ENCODE peak calls at places on chromosomes 13 and 19, in five cellular contexts. C, Z, L, Y and E are unnamed samples.

GRCh38 chr19:18894254-18895037 is 1.5 kb downstream of the CERS1 start:
- DNase-seq in L (peak), C (peak), Z (no peak), Y (no peak), E (peak)

GRCh38 chr19:51751655-51752054 is at the start of gene FPR1:
- DNase-seq in Z (peak), C (no peak), L (no peak), Y (peak), E (no peak)

GRCh38 chr13:95641291-95641811 is 3.2 kb downstream of the DZIP1 start:
- DNase-seq in Z (no peak), Y (no peak), C (peak), L (peak), E (no peak)

GRCh38 chr13:21176982-21177284 is 475 bp downstream of the MRPL57 start:
- DNase-seq in L (no peak), Y (no peak), C (no peak), Z (no peak), E (no peak)

GRCh38 chr19:48969276-48970138 is 4.4 kb downstream of the FTL start:
- DNase-seq in C (no peak), L (peak), Z (peak), Y (no peak), E (no peak)

GRCh38 chr13:101838305-101838835 is 385.9 kb downstream of the ITGBL1 start:
- DNase-seq in L (no peak), Z (no peak), Y (peak), C (no peak), E (no peak)

GRCh38 chr19:23203841-23204344 is 46.3 kb downstream of the ZNF724 start:
- DNase-seq in C (no peak), L (peak), Y (no peak), Z (no peak), E (no peak)

GRCh38 chr19:1183543-1184172 is 9.6 kb upstream of the SBNO2 start:
- DNase-seq in Y (peak), Z (no peak), L (no peak), C (no peak), E (peak)

GRCh38 chr13:103788061-103788652 is 721.9 kb upstream of the SLC10A2 start:
- DNase-seq in Z (no peak), L (peak), C (no peak), Y (peak), E (no peak)

GRCh38 chr19:30596813-30597399 is 224.7 kb downstream of the ZNF536 start:
- DNase-seq in L (peak), C (peak), Z (no peak), Y (no peak), E (no peak)

GRCh38 chr19:41353466-41354342 is at the start of gene TGFB1:
- DNase-seq in C (peak), L (peak), Y (peak), Z (peak), E (peak)

GRCh38 chr19:41354343-41354974 is 737 bp upstream of the TGFB1 start:
- DNase-seq in L (no peak), Z (no peak), Y (no peak), C (no peak), E (no peak)

GRCh38 chr19:41351339-41352245 is 2.1 kb downstream of the TGFB1 start:
- DNase-seq in Y (peak), C (peak), Z (peak), L (peak), E (peak)

GRCh38 chr19:41352279-41352608 is 1.5 kb downstream of the TGFB1 start:
- DNase-seq in Z (no peak), Y (no peak), C (no peak), L (no peak), E (no peak)

DNA sequence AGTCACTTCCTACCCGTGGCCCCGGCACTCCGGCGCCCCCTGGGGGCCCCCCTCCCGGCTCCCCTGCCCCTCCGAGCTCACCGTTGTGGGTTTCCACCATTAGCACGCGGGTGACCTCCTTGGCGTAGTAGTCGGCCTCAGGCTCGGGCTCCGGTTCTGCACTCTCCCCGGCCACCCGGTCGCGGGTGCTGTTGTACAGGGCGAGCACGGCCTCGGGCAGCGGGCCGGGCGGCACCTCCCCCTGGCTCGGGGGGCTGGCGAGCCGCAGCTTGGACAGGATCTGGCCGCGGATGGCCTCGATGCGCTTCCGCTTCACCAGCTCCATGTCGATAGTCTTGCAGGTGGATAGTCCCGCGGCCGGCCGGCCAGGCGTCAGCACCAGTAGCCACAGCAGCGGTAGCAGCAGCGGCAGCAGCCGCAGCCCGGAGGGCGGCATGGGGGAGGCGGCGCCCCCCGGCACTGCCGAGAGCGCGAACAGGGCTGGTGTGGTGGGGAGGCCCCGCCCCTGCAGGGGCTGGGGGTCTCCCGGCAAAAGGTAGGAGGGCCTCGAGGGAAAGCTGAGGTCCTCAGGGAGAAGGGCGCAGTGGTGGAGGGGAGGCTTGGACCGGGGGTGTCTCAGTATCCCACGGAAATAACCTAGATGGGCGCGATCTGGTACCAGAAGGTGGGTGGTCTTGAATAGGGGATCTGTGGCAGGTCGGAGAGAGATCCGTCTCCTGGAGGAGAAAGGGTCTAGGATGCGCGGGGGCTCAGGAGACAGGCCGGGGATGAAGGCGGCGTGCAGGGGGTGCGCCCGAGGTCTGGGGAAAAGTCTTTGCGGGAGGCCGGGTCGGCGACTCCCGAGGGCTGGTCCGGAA is 885 bp downstream of the TGFB1 start:
- DNase-seq in L (peak), Y (peak), C (peak), Z (peak), E (peak)
- TF ChIP-seq EZH2phosphoT487 in L (no peak), Y (no peak), C (peak), Z (no peak), E (no peak)

DNA sequence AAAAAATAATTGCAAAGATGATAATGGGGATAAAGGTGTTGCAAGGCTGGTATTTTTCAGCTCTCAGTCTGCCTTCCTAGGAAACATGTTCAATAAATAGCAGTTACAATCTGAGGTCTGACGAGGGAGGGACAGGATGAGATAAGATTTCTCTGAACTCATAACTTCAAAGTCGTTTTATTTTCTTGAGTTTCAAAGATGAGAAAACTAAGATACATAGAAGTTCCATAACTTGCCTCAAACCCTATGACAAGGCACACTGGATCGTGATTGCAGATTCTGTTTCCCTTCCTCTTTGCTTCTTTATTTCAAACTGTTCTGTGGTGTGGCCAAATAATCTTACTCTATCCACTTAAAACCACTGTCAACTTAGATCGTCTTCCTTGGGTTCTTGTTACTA is 327.2 kb downstream of the GPC5 start:
- DNase-seq in Y (no peak), L (no peak), C (no peak), Z (no peak), E (no peak)
- TF ChIP-seq EZH2phosphoT487 in Y (no peak), L (no peak), C (no peak), Z (no peak), E (no peak)

DNA sequence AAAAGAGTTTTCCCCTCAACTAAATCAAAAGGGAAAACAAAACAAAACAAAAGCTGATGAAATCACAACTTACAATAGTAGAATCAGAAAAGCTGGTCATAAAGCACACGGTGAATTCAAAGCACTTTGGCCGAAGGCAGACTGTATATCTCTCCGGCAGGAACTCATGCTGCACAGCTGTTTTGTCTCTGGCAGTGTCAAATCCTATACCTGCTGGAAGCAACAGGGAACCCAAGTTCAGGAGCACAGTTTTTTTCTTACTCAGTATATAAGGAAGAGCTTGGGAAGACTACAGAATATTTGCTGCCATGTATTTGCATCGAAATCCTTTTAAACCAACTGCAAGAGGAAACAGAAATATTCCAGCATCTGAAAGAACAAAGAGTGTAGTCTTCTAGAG is 213.7 kb downstream of the RFC3 start:
- DNase-seq in Y (no peak), Z (no peak), L (no peak), C (no peak), E (no peak)
- TF ChIP-seq EZH2phosphoT487 in Y (no peak), Z (no peak), L (no peak), C (no peak), E (no peak)

DNA sequence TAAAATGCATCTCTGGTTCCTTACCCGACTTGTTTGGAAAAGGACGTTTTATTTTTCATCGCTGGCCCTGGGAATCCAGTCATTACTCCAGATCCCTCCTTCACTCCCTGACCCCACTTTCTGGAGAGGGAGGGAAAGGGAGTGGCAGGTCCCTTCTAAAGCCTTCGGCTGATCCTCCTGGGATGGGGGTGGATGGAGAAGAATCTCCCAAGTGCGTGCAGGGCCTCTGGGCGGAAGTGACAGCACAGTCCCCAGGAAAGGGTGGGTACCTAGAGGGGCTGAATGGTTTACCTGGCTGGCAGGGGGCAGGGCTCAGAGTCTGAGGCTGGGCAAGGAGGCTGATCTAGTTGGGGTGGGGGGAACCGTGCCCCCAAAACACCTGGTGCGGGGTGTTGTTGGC is 3.2 kb upstream of the ZNF628 start:
- DNase-seq in L (no peak), Z (no peak), C (peak), Y (no peak), E (no peak)
- TF ChIP-seq EZH2phosphoT487 in L (no peak), Z (no peak), C (no peak), Y (no peak), E (no peak)

DNA sequence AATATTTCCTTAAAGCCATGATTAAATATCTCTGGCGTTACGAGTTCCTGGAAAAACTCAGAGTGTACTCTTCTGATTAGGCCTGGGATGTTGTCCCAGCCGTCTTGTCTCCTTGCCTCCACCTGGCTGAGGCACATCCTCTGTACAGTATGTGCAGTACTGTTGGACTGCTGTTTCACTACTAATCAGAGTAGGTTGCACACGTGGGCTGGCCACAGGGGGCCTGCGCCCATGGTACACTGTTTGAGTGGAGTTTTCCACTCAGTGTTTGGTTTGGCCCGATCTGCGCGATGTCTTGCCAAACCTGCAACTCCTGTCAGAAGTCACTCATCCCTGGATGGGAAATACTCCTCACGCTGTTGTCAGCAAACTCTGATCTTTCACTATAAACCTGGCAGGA is 189.6 kb upstream of the CSNK1A1L start:
- DNase-seq in L (no peak), Y (no peak), Z (no peak), C (no peak), E (no peak)
- TF ChIP-seq EZH2phosphoT487 in L (no peak), Y (no peak), Z (no peak), C (no peak), E (no peak)

GRCh38 chr19:45995715-45996385 is 583 bp downstream of the CCDC61 start:
- DNase-seq in Z (no peak), C (no peak), Y (no peak), L (no peak), E (no peak)

GRCh38 chr19:45985321-45985720 is 9.9 kb upstream of the CCDC61 start:
- DNase-seq in L (no peak), Y (no peak), Z (no peak), C (no peak), E (no peak)

GRCh38 chr19:45994456-45994988 is 745 bp upstream of the CCDC61 start:
- DNase-seq in Y (no peak), L (peak), C (no peak), Z (no peak), E (no peak)

GRCh38 chr19:45994989-45995714 is at the start of gene CCDC61:
- DNase-seq in L (peak), Y (peak), C (peak), Z (peak), E (peak)

DNA sequence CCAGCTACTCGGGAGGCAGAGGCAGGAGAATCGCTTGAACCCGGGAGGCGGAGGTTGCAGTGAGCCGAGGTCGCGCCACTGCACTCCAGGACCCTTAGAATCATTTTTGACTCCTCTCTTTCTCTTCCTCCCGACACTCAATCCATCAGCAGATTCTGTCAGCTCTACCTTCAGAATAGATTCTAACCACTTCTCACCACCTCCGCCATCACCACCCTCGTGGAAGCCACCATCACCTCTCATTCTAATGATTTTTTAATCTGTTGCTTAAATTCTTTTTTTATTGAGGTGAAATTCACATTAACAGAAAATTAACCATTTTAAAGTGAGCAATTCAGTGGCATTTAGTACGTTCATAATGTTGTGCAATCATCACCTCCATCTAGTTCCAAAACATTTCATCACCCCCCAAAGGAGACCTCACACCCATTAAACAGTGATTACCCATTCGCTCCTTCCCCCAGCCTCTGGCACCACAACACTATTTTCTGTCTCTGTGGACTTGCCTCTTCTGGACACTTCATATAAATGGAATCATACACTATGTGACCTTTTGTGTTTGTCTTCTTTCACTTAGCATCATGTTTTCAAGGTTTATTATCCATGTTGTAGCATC is 5.0 kb upstream of the CCDC61 start:
- DNase-seq in Z (no peak), C (no peak), Y (no peak), L (no peak), E (no peak)
- TF ChIP-seq EZH2phosphoT487 in Z (no peak), C (no peak), Y (no peak), L (no peak), E (no peak)